ENCODE peak calls at places on chromosome 1, in seven cellular contexts. U is ovary, O is HCT116, I is adrenal gland, Y is right lobe of liver, E is hepatocyte, B is IMR-90. R is an unnamed sample.
A peak's percentile ranks its signal among the peaks of the same experiment; 100 is the strongest.

GRCh38 chr1:150507912-150508864 is at the start of gene ECM1:
- DNase-seq in U (peak; percentile 46), O (no peak), I (peak; percentile 79), Y (no peak), E (peak; percentile 64), B (peak; percentile 84), R (no peak)

GRCh38 chr1:113966013-113966412 is 13.3 kb upstream of the OLFML3 start:
- DNase-seq in U (no peak), O (no peak), I (no peak), Y (no peak), E (no peak), B (no peak), R (no peak)

GRCh38 chr1:55592122-55592521 is 377.0 kb upstream of the USP24 start:
- DNase-seq in U (no peak), O (no peak), I (no peak), Y (no peak), E (no peak), B (no peak), R (no peak)

GRCh38 chr1:45282346-45282745 is 44.3 kb upstream of the HPDL start:
- DNase-seq in U (no peak), O (no peak), I (no peak), Y (no peak), E (no peak), B (peak; percentile 7), R (no peak)

GRCh38 chr1:206467915-206468314 is 2.4 kb upstream of the IKBKE start:
- DNase-seq in U (no peak), O (no peak), I (peak; percentile 59), Y (no peak), E (no peak), B (peak; percentile 40), R (no peak)

GRCh38 chr1:67824771-67825170 is 8.5 kb downstream of the GNG12 start:
- DNase-seq in U (no peak), O (no peak), I (no peak), Y (peak; percentile 78), E (no peak), B (no peak), R (no peak)

GRCh38 chr1:205772607-205773032 is 2.7 kb downstream of the RAB29 start:
- DNase-seq in U (no peak), O (no peak), I (no peak), Y (no peak), E (no peak), B (peak; percentile 67), R (no peak)

GRCh38 chr1:66480162-66480561 is 53.8 kb upstream of the SGIP1 start:
- DNase-seq in U (no peak), O (no peak), I (no peak), Y (no peak), E (no peak), B (no peak), R (no peak)

GRCh38 chr1:64038965-64039926 is 164.2 kb upstream of the UBE2U start:
- DNase-seq in U (no peak), O (peak; percentile 15), I (peak; percentile 61), Y (no peak), E (peak; percentile 77), B (peak; percentile 100), R (no peak)

GRCh38 chr1:69569281-69569970 is 1.7 kb downstream of the LRRC7 start:
- DNase-seq in U (no peak), O (no peak), I (no peak), Y (no peak), E (no peak), B (no peak), R (no peak)

GRCh38 chr1:230819976-230820375 is 48.3 kb downstream of the C1orf198 start:
- DNase-seq in U (no peak), O (no peak), I (no peak), Y (no peak), E (no peak), B (no peak), R (no peak)
- H3K4me3 ChIP-seq in U (no peak overlapping the region), O (no peak overlapping the region), I (no peak overlapping the region), Y (no peak overlapping the region), E (no peak overlapping the region), B (no peak overlapping the region), R (no peak overlapping the region)

GRCh38 chr1:5597991-5598823 is 394.0 kb downstream of the NPHP4 start:
- DNase-seq in U (peak; percentile 44), O (no peak), I (no peak), Y (no peak), E (peak; percentile 56), B (no peak), R (no peak)
- TF ChIP-seq CTCF in U (no peak), O (peak; percentile 16), I (no peak), Y (no peak), E (peak; percentile 29), B (no peak), R (no peak)

DNA sequence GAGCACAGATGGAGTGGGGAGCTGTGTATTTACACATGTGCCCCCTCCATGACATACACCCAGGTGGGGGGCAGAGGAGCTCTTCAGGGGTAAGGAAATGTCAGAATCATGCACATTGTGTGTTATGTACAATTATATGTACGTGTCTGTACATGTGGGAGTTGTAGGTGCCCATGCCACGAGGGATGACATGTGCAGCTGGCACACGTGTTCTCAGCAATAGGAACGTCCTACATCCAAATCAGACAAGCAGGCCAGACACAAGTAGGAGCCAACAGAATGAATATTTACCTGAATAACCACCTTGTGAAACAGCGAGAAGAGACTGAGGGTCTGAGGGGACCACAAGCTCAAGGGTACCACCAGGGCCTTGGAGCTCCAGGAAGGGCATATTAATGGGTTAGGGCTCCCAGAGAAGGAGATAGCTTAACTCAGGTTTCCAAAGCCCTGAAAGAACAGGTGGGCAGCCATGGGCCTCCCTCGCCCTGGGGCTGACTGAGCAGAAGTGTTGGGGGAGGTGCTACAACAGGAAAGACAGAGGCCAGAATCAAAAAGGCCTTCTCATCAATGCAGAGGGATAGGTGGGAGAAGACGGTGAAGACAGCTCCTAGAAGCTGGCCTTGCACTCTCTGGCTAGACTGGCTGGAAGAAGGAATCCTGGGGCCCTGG is 3.2 kb downstream of the COL16A1 start:
- DNase-seq in U (no peak), O (no peak), I (no peak), Y (no peak), E (no peak), B (no peak), R (no peak)
- H3K4me1 ChIP-seq in U (peaks cover 38% of the 10 kb centered on the region), O (peaks cover 19% of the 10 kb centered on the region), I (peaks cover 16% of the 10 kb centered on the region), Y (peaks cover 29% of the 10 kb centered on the region), E (peaks cover 34% of the 10 kb centered on the region), B (peaks cover 40% of the 10 kb centered on the region), R (peaks cover 15% of the 10 kb centered on the region)

DNA sequence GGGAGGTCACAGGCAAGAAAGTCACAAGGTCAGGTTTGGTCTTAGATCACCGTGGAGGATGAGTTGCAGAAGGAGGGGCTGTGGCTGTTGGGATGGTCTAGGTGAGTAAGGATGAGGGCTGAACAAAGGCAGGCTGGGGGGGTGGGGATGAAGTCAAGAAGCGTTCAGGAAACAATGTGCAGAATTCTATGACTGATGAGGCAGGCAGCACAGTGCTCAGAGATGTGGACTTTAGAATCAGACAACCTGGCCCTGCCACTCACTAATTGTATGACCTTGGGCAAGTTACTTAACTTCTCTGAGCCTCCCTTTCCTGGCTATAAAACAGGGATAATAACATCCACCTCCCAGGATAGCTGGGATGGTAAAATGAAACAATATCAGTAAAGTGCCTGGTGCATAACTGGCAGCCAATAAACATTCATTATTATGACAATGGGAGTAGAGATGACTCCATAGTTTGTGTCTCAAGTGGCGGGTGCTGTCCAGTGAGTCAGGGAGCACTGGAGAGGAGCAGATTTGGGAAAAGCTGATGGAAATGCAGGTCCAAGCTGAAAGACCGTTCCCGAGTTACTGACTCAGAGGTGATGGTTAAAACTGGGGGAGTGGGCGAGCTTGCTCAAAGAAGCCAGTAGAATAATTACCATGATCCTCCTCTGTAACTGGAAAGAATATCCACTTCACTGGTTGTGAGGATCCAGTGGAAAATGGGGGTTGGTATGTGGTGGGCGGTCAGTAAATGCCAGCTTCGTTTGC is 2.1 kb downstream of the TIE1 start:
- DNase-seq in U (no peak), O (no peak), I (no peak), Y (no peak), E (peak; percentile 60), B (peak; percentile 52), R (peak; percentile 69)
- H3K4me3 ChIP-seq in U (no peak overlapping the region), O (no peak overlapping the region), I (no peak overlapping the region), Y (no peak overlapping the region), E (no peak overlapping the region), B (no peak overlapping the region), R (no peak overlapping the region)

DNA sequence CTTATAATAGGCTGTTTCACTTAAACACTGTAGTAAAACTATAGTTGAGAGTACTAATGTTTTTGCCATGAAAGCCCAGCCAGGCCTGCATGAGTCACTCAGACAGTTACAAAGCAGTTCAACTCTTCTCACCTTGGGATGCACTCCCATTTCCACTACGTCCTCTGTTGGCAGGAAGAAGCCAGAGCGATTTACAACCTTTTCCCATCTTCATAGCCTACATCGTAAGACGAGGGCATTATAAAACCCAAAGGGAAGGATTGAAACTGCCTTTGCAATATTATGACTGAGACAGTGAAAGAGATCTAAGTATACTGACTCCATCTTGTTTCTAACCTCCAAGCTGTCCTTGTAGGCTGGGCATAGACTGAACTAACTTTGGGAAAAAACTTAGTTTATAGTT is 71.8 kb upstream of the CSF1 start:
- DNase-seq in U (no peak), O (peak; percentile 32), I (peak; percentile 82), Y (no peak), E (no peak), B (peak; percentile 77), R (no peak)
- TF ChIP-seq CTCF in U (no peak), O (peak; percentile 14), I (no peak), Y (no peak), E (no peak), B (peak; percentile 20), R (no peak)

GRCh38 chr1:1776672-1777393 is 1.4 kb downstream of the NADK start:
- DNase-seq in U (no peak), O (no peak), I (no peak), Y (no peak), E (peak; percentile 41), B (no peak), R (no peak)

GRCh38 chr1:1777950-1778826 is at the start of gene NADK:
- DNase-seq in U (peak; percentile 64), O (peak; percentile 16), I (peak; percentile 56), Y (peak; percentile 79), E (peak; percentile 88), B (peak; percentile 35), R (peak; percentile 64)

GRCh38 chr1:1773874-1774273 is 4.4 kb downstream of the NADK start:
- DNase-seq in U (no peak), O (no peak), I (no peak), Y (no peak), E (no peak), B (no peak), R (peak; percentile 22)

GRCh38 chr1:1777510-1777909 is 760 bp downstream of the NADK start:
- DNase-seq in U (peak; percentile 65), O (peak; percentile 10), I (peak; percentile 82), Y (no peak), E (peak; percentile 51), B (no peak), R (no peak)

DNA sequence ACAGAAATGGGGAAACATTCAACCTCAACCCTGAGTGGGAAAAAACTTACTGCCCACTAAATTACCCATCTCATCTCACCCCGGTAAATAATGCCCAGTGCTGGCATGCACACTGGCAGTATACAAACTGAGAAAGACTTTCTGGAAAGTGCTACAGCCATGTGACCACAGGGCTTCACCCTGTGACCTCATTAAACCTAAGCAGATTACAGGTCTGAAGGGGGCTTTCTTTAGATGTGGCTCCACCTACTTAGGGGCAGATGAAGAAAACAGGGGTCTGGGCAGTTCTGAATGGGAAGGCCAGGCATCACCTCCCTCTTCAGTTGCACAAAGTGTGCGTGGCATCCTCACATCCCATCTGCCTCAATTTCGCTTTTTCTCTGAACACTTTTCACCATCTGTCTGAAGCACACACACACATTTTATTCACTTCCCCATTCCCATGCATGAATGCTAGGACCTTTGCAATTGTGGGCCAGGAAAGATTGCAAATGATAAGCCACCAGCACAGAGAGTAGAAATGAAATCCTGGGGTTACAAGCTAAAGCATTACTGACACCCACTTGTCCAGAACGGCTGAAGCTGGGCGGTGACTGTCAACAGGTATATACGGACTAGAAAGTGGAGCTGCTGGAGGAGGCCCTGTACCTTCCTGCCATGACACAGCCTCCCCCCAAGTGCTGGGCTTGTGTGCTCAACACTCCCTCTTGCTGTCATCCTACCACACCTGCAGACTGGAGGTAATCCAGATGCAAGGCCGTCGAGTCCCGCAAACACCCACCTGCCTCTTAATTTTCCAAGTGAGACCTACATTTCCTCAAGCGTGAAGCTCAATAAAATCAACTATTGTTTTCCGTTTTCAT is 2.7 kb downstream of the NADK start:
- DNase-seq in U (no peak), O (no peak), I (no peak), Y (no peak), E (no peak), B (no peak), R (peak; percentile 26)
- H3K4me1 ChIP-seq in U (peaks cover 27% of the 10 kb centered on the region), O (peaks cover 17% of the 10 kb centered on the region), I (peaks cover 45% of the 10 kb centered on the region), Y (peaks cover 38% of the 10 kb centered on the region), E (peaks cover 41% of the 10 kb centered on the region), B (peaks cover 16% of the 10 kb centered on the region), R (peaks cover 44% of the 10 kb centered on the region)